ENCODE peak calls at places on chromosomes 11 and 22, in ten cellular contexts. H is GM06990, T is iris pigment epithelial cell, I is mucosa of descending colon, S is WTC11, A is NCI-H1694 treated with DMSO at 0.1 percent for 48 hours, Y is colonic mucosa, G is ecto neural progenitor cell, W is left ventricle myocardium superior, F is PC-9. D is an unnamed sample.

GRCh38 chr11:30432177-30432576 is 109.3 kb downstream of the ARL14EP start:
- DNase-seq in Y (no peak), A (no peak), W (no peak), G (no peak), H (no peak), F (no peak), T (no peak), I (no peak), S (no peak), D (no peak)

GRCh38 chr11:11856638-11857037 is 14.9 kb downstream of the USP47 start:
- DNase-seq in G (no peak), W (no peak), I (no peak), F (no peak), S (no peak), A (no peak), H (no peak), Y (no peak), T (peak; percentile 60), D (no peak)

GRCh38 chr11:114187173-114187572 is 109.0 kb upstream of the NNMT start:
- DNase-seq in I (no peak), W (no peak), S (no peak), H (no peak), G (no peak), F (no peak), A (no peak), Y (no peak), T (no peak), D (no peak)

GRCh38 chr11:6611092-6612007 is 666 bp downstream of the TAF10 start:
- DNase-seq in Y (peak; percentile 47), G (no peak), H (peak; percentile 54), T (peak; percentile 41), F (no peak), W (peak; percentile 69), S (peak; percentile 24), I (peak; percentile 52), A (peak; percentile 2), D (no peak)

GRCh38 chr22:42156121-42156520 is 25.5 kb upstream of the CYP2D6 start:
- DNase-seq in T (no peak), Y (no peak), G (no peak), F (no peak), A (no peak), I (no peak), S (no peak), W (no peak), H (no peak), D (no peak)

GRCh38 chr11:44561275-44561781 is 4.1 kb upstream of the CD82 start:
- DNase-seq in A (no peak), S (no peak), Y (no peak), G (no peak), T (no peak), F (no peak), W (no peak), I (no peak), H (no peak), D (no peak)

GRCh38 chr11:73347067-73347466 is 29.1 kb upstream of the RELT start:
- DNase-seq in A (no peak), H (no peak), F (no peak), G (no peak), S (no peak), Y (no peak), W (no peak), T (no peak), I (no peak), D (no peak)

GRCh38 chr22:27724706-27725105 is 76.8 kb downstream of the MN1 start:
- DNase-seq in G (no peak), F (peak; percentile 24), I (no peak), Y (no peak), S (no peak), W (no peak), A (no peak), T (no peak), H (no peak), D (no peak)

GRCh38 chr11:4647795-4648194 is 4.0 kb downstream of the OR51E1 start:
- DNase-seq in Y (no peak), W (no peak), F (no peak), I (no peak), H (no peak), G (no peak), S (no peak), A (no peak), T (no peak), D (no peak)

GRCh38 chr22:38081941-38082828 is 1.8 kb downstream of the SLC16A8 start:
- DNase-seq in A (no peak), S (no peak), H (no peak), T (no peak), I (no peak), Y (no peak), F (no peak), W (peak; percentile 34), G (no peak), D (no peak)

GRCh38 chr11:102581091-102581490 is 44.0 kb downstream of the MMP20 start:
- DNase-seq in I (no peak), A (no peak), S (no peak), Y (no peak), H (no peak), T (no peak), G (no peak), W (no peak), F (no peak), D (no peak)

GRCh38 chr11:36500315-36500721 is 9.8 kb downstream of the TRAF6 start:
- DNase-seq in H (peak; percentile 23), A (no peak), G (no peak), W (no peak), F (peak; percentile 51), T (peak; percentile 95), I (peak; percentile 35), S (no peak), Y (peak; percentile 43), D (no peak)

GRCh38 chr22:27576413-27576812 is 225.1 kb downstream of the MN1 start:
- DNase-seq in S (no peak), A (no peak), H (no peak), T (no peak), I (no peak), Y (no peak), G (no peak), W (peak; percentile 71), F (no peak), D (no peak)

GRCh38 chr11:128297111-128297651 is 290.2 kb downstream of the ETS1 start:
- DNase-seq in F (no peak), G (no peak), T (no peak), A (no peak), W (no peak), S (no peak), H (no peak), I (no peak), Y (no peak), D (no peak)

GRCh38 chr22:32801436-32802290 is at the start of gene TIMP3:
- DNase-seq in F (peak; percentile 78), Y (peak; percentile 69), A (no peak), T (peak; percentile 47), G (peak; percentile 88), H (no peak), I (peak; percentile 65), S (peak; percentile 87), W (peak; percentile 97), D (no peak)

GRCh38 chr22:22929381-22930221 is 42.0 kb downstream of the IGLL5 start:
- DNase-seq in T (no peak), A (no peak), G (no peak), W (peak; percentile 6), F (no peak), I (no peak), H (peak; percentile 69), S (no peak), Y (no peak), D (no peak)